ENCODE peak calls at places on chromosomes 2 and 18, in four cellular contexts. V is astrocyte of the spinal cord, D is Peyer's patch, Z is spleen. Y is an unnamed sample.
A peak's percentile ranks its signal among the peaks of the same experiment; 100 is the strongest.

GRCh38 chr18:29147944-29148343 is 971.0 kb upstream of the CDH2 start:
- DNase-seq in V (peak; percentile 65), D (no peak), Z (no peak), Y (no peak)

GRCh38 chr2:241066171-241066892 is 35.8 kb downstream of the MTERF4 start:
- DNase-seq in V (no peak), D (no peak), Z (no peak), Y (no peak)

GRCh38 chr2:24711881-24712280 is 81.3 kb downstream of the PTRHD1 start:
- DNase-seq in V (no peak), D (no peak), Z (no peak), Y (no peak)

GRCh38 chr2:28691774-28692281 is 59.8 kb upstream of the PPP1CB start:
- DNase-seq in V (peak; percentile 59), D (peak; percentile 58), Z (no peak), Y (no peak)

GRCh38 chr2:217604527-217605279 is 398.1 kb downstream of the TNS1 start:
- DNase-seq in V (no peak), D (no peak), Z (no peak), Y (no peak)

GRCh38 chr18:70322928-70323327 is 34.1 kb downstream of the SOCS6 start:
- DNase-seq in V (peak; percentile 64), D (no peak), Z (no peak), Y (peak; percentile 48)

GRCh38 chr2:232988444-232988843 is 24.6 kb downstream of the NGEF start:
- DNase-seq in V (peak; percentile 98), D (peak; percentile 85), Z (peak; percentile 10), Y (peak; percentile 90)

GRCh38 chr2:44351088-44351487 is 10.2 kb downstream of the PREPL start:
- DNase-seq in V (peak; percentile 34), D (no peak), Z (no peak), Y (no peak)

GRCh38 chr2:97907667-97908066 is 88.1 kb downstream of the TMEM131 start:
- DNase-seq in V (no peak), D (no peak), Z (no peak), Y (no peak)

GRCh38 chr2:164948540-164948939 is 6.8 kb downstream of the SLC38A11 start:
- DNase-seq in V (no peak), D (no peak), Z (no peak), Y (no peak)

GRCh38 chr2:71581015-71581414 is 127.7 kb downstream of the DYSF start:
- DNase-seq in V (no peak), D (no peak), Z (no peak), Y (no peak)

GRCh38 chr18:63924551-63924950 is 16.8 kb downstream of the SERPINB10 start:
- DNase-seq in V (peak; percentile 2), D (no peak), Z (no peak), Y (no peak)

GRCh38 chr18:7684966-7685365 is 117.8 kb downstream of the PTPRM start:
- DNase-seq in V (no peak), D (no peak), Z (no peak), Y (no peak)

GRCh38 chr2:239293450-239294430 is 107.1 kb downstream of the HDAC4 start:
- DNase-seq in V (no peak), D (peak; percentile 46), Z (peak; percentile 59), Y (no peak)

GRCh38 chr2:148875387-148876051 is 492 bp downstream of the KIF5C start:
- DNase-seq in V (no peak), D (no peak), Z (peak; percentile 81), Y (no peak)

GRCh38 chr2:162092656-162093556 is 18.9 kb upstream of the DPP4 start:
- DNase-seq in V (peak; percentile 78), D (peak; percentile 57), Z (no peak), Y (peak; percentile 55)

GRCh38 chr2:228917195-228917594 is 353.9 kb downstream of the PID1 start:
- DNase-seq in V (peak; percentile 5), D (no peak), Z (no peak), Y (no peak)

GRCh38 chr2:99481941-99482340 is 7.9 kb downstream of the REV1 start:
- DNase-seq in V (no peak), D (peak; percentile 59), Z (no peak), Y (no peak)

GRCh38 chr18:77344777-77345507 is 95.3 kb downstream of the GALR1 start:
- DNase-seq in V (peak; percentile 10), D (no peak), Z (no peak), Y (no peak)

GRCh38 chr18:41075212-41075611 is 879.8 kb upstream of the PIK3C3 start:
- DNase-seq in V (peak; percentile 90), D (no peak), Z (no peak), Y (peak; percentile 82)

GRCh38 chr2:229431331-229431954 is 160.4 kb upstream of the PID1 start:
- DNase-seq in V (peak; percentile 84), D (no peak), Z (no peak), Y (peak; percentile 65)

GRCh38 chr2:129252781-129253460 is 726.5 kb upstream of the RAB6C start:
- DNase-seq in V (no peak), D (no peak), Z (no peak), Y (no peak)

GRCh38 chr2:20034218-20034617 is 17.2 kb downstream of the LAPTM4A start:
- DNase-seq in V (no peak), D (no peak), Z (no peak), Y (no peak)

GRCh38 chr18:45775241-45775676 is 50.2 kb upstream of the SIGLEC15 start:
- DNase-seq in V (peak; percentile 78), D (peak; percentile 77), Z (peak; percentile 88), Y (no peak)

GRCh38 chr2:143452817-143453462 is 323.7 kb downstream of the ARHGAP15 start:
- DNase-seq in V (no peak), D (peak; percentile 59), Z (no peak), Y (no peak)

GRCh38 chr2:44543773-44544725 is 182.3 kb downstream of the CAMKMT start:
- DNase-seq in V (peak; percentile 55), D (no peak), Z (no peak), Y (no peak)

GRCh38 chr2:9914384-9915065 is 37.0 kb upstream of the GRHL1 start:
- DNase-seq in V (peak; percentile 81), D (peak; percentile 48), Z (no peak), Y (peak; percentile 45)
- TF ChIP-seq CTCF in V (peak; percentile 44), D (no peak), Z (no peak), Y (peak; percentile 42)

GRCh38 chr2:67295406-67295805 is 101.7 kb upstream of the ETAA1 start:
- DNase-seq in V (no peak), D (no peak), Z (no peak), Y (no peak)
- H3K4me3 ChIP-seq in V (no peak overlapping the region), D (no peak overlapping the region), Z (no peak overlapping the region), Y (no peak overlapping the region)

GRCh38 chr2:62663443-62663842 is 42.1 kb upstream of the EHBP1 start:
- DNase-seq in V (peak; percentile 69), D (no peak), Z (no peak), Y (peak; percentile 71)
- TF ChIP-seq CTCF in V (no peak), D (no peak), Z (no peak), Y (no peak)

DNA sequence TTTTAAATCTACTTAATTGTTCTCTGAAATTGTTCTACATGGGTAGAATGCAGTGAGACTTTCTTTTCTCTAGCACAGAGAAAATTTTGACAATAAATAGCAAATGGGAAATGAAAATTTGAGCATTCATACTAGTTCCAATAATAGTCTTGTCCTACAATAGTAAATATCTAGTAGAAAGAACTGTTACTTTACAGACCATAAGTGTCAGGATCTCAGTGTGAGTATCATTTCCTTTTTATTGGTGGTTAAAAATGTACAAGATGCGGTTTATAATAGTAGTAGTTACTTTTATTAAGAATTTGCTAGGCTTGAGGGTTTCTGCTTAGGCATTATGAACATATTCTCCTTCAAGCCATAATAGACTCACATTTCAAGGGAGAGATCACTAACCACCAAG is 43.2 kb downstream of the KCNE4 start:
- DNase-seq in V (no peak), D (no peak), Z (no peak), Y (no peak)
- H3K4me3 ChIP-seq in V (no peak overlapping the region), D (no peak overlapping the region), Z (no peak overlapping the region), Y (no peak overlapping the region)

Y was measured in astrocyte of the cerebellum.